ENCODE peak calls at places on chromosomes 13 and 19, in seven cellular contexts. T is effector memory CD4-positive, alpha-beta T cell; B is esophagus squamous epithelium; X is myocyte; U is kidney tubule cell; J is lower lobe of right lung; W is GM10248. S is an unnamed sample.
A peak's percentile ranks its signal among the peaks of the same experiment; 100 is the strongest.

GRCh38 chr19:55097864-55098715 is 19.3 kb downstream of the PPP1R12C start:
- DNase-seq in T (no peak), B (no peak), X (no peak), U (no peak), J (peak; percentile 78), W (no peak), S (no peak)

GRCh38 chr19:56477429-56478338 is 539 bp upstream of the ZNF667 start:
- DNase-seq in T (no peak), B (no peak), X (peak; percentile 86), U (peak; percentile 93), J (peak; percentile 76), W (no peak), S (peak; percentile 39)

GRCh38 chr19:51749979-51750378 is 1.7 kb downstream of the FPR1 start:
- DNase-seq in T (no peak), B (no peak), X (peak; percentile 86), U (peak; percentile 44), J (no peak), W (no peak), S (no peak)

GRCh38 chr13:43058836-43059235 is 35.5 kb downstream of the DNAJC15 start:
- DNase-seq in T (no peak), B (no peak), X (no peak), U (no peak), J (no peak), W (no peak), S (no peak)

GRCh38 chr13:51066091-51066831 is 44.8 kb downstream of the C13orf42 start:
- DNase-seq in T (no peak), B (no peak), X (peak; percentile 15), U (peak; percentile 54), J (no peak), W (no peak), S (no peak)

GRCh38 chr13:91291078-91291477 is 56.4 kb upstream of the MIR17HG start:
- DNase-seq in T (no peak), B (no peak), X (no peak), U (no peak), J (no peak), W (no peak), S (no peak)

GRCh38 chr13:79647518-79647917 is 166.6 kb downstream of the NDFIP2 start:
- DNase-seq in T (no peak), B (no peak), X (peak; percentile 89), U (peak; percentile 80), J (no peak), W (no peak), S (no peak)

GRCh38 chr13:108948269-108948671 is 318.9 kb downstream of the MYO16 start:
- DNase-seq in T (no peak), B (no peak), X (no peak), U (no peak), J (no peak), W (no peak), S (no peak)

GRCh38 chr13:48009298-48009697 is 8.2 kb upstream of the SUCLA2 start:
- DNase-seq in T (no peak), B (no peak), X (peak; percentile 27), U (peak; percentile 75), J (no peak), W (no peak), S (no peak)

GRCh38 chr13:40682449-40683240 is 16.2 kb upstream of the FOXO1 start:
- DNase-seq in T (no peak), B (no peak), X (peak; percentile 44), U (peak; percentile 33), J (no peak), W (no peak), S (no peak)

GRCh38 chr13:37869506-37869755 is 141 bp downstream of the TRPC4 start:
- DNase-seq in T (no peak), B (no peak), X (no peak), U (peak; percentile 28), J (no peak), W (no peak), S (no peak)

GRCh38 chr19:1469936-1470863 is 8.8 kb downstream of the C19orf25 start:
- DNase-seq in T (peak; percentile 55), B (no peak), X (no peak), U (no peak), J (peak; percentile 64), W (peak; percentile 74), S (peak; percentile 88)

GRCh38 chr19:10566658-10567410 is 1.0 kb upstream of the KRI1 start:
- DNase-seq in T (peak; percentile 35), B (no peak), X (no peak), U (no peak), J (no peak), W (peak; percentile 77), S (peak; percentile 83)

GRCh38 chr13:48564046-48564445 is 31.2 kb upstream of the RCBTB2 start:
- DNase-seq in T (no peak), B (no peak), X (peak; percentile 67), U (no peak), J (no peak), W (no peak), S (no peak)

GRCh38 chr13:113169277-113170272 is 11.1 kb downstream of the PROZ start:
- DNase-seq in T (no peak), B (no peak), X (no peak), U (no peak), J (no peak), W (no peak), S (no peak)

GRCh38 chr13:46181799-46182490 is at the start of gene LCP1:
- DNase-seq in T (peak; percentile 82), B (peak; percentile 14), X (no peak), U (peak; percentile 50), J (no peak), W (peak; percentile 75), S (peak; percentile 61)

GRCh38 chr19:7500811-7501450 is 12.1 kb upstream of the PEX11G start:
- DNase-seq in T (no peak), B (no peak), X (no peak), U (peak; percentile 67), J (peak; percentile 59), W (peak; percentile 41), S (peak; percentile 74)